ENCODE peak calls at places on chromosomes 13 and 19, in four cellular contexts. N, T, A and P are unnamed samples.

GRCh38 chr13:41458939-41459753 is 1.8 kb downstream of the RGCC start:
- ATAC-seq in T (peak), A (peak), N (peak), P (no peak)

GRCh38 chr19:8071912-8072311 is 19.4 kb downstream of the CCL25 start:
- ATAC-seq in N (no peak), T (no peak), A (no peak), P (no peak)

GRCh38 chr19:7722231-7722651 is 9.7 kb downstream of the CLEC4G start:
- ATAC-seq in N (no peak), A (no peak), T (no peak), P (peak)

GRCh38 chr13:59337070-59337469 is 826.7 kb downstream of the DIAPH3 start:
- ATAC-seq in N (peak), T (no peak), A (no peak), P (no peak)

GRCh38 chr13:106484084-106484754 is 51.2 kb downstream of the EFNB2 start:
- ATAC-seq in T (no peak), N (peak), A (no peak), P (no peak)

GRCh38 chr13:31964168-31964567 is 67.4 kb upstream of the FRY start:
- ATAC-seq in T (no peak), N (no peak), A (no peak), P (no peak)

GRCh38 chr19:14027856-14028450 is at the start of gene RLN3:
- ATAC-seq in A (no peak), T (no peak), N (no peak), P (no peak)

GRCh38 chr13:27663947-27664346 is 42.3 kb downstream of the POLR1D start:
- ATAC-seq in N (peak), A (no peak), T (no peak), P (no peak)

GRCh38 chr13:114032121-114032799 is 58.4 kb upstream of the C13orf46 start:
- ATAC-seq in T (no peak), A (no peak), N (peak), P (no peak)

GRCh38 chr13:50323440-50324070 is 308.3 kb downstream of the KCNRG start:
- ATAC-seq in T (no peak), N (no peak), A (no peak), P (no peak)

GRCh38 chr19:7497292-7497691 is 8.5 kb upstream of the PEX11G start:
- ATAC-seq in N (no peak), A (peak), T (no peak), P (no peak)

GRCh38 chr19:958967-959685 is 25.0 kb upstream of the WDR18 start:
- ATAC-seq in T (no peak), N (no peak), A (no peak), P (no peak)

GRCh38 chr19:33194527-33194883 is 375 bp downstream of the LRP3 start:
- ATAC-seq in T (no peak), A (no peak), N (no peak), P (no peak)

GRCh38 chr13:80513196-80513595 is 172.3 kb upstream of the SPRY2 start:
- ATAC-seq in N (no peak), A (no peak), T (no peak), P (no peak)

GRCh38 chr13:110388141-110388943 is 81.3 kb downstream of the COL4A2 start:
- ATAC-seq in T (no peak), N (peak), A (no peak), P (no peak)

GRCh38 chr19:7706662-7707454 is 4.9 kb upstream of the FCER2 start:
- ATAC-seq in A (no peak), T (no peak), N (no peak), P (no peak)

GRCh38 chr13:99895428-99895998 is 76.1 kb downstream of the ZIC5 start:
- ATAC-seq in N (no peak), A (no peak), T (no peak), P (no peak)

GRCh38 chr19:10279737-10280442 is 6.9 kb upstream of the ICAM4 start:
- ATAC-seq in N (no peak), A (peak), T (peak), P (no peak)

GRCh38 chr19:33177417-33177976 is 16.6 kb upstream of the LRP3 start:
- ATAC-seq in A (peak), T (peak), N (no peak), P (no peak)

GRCh38 chr19:34598217-34599155 is 78.5 kb downstream of the SCGB2B2 start:
- ATAC-seq in A (no peak), N (no peak), T (no peak), P (no peak)

GRCh38 chr13:77521595-77522367 is 13.7 kb upstream of the SCEL start:
- ATAC-seq in N (no peak), T (no peak), A (no peak), P (no peak)

GRCh38 chr13:38566526-38566925 is 120.4 kb upstream of the FREM2 start:
- ATAC-seq in N (no peak), A (no peak), T (no peak), P (no peak)

GRCh38 chr19:35347171-35347929 is at the start of gene FFAR1:
- ATAC-seq in N (no peak), A (peak), T (peak), P (peak)

GRCh38 chr13:19845758-19846157 is 17.7 kb downstream of the ZMYM5 start:
- ATAC-seq in N (peak), A (no peak), T (no peak), P (no peak)